ENCODE peak calls at places on chromosome 15, in eight cellular contexts. M, A, B, L, E, R, F and H are unnamed samples.

GRCh38 chr15:53872410-53872809 is 105.8 kb upstream of the UNC13C start:
- DNase-seq in B (no peak), R (no peak), M (no peak), A (no peak), F (no peak), E (no peak), L (no peak), H (no peak)

GRCh38 chr15:58545307-58546065 is 113.7 kb downstream of the LIPC start:
- DNase-seq in M (no peak), F (no peak), E (no peak), L (no peak), B (peak; percentile 52), R (peak; percentile 42), A (no peak), H (no peak)

GRCh38 chr15:38707802-38708671 is 143.4 kb upstream of the RASGRP1 start:
- DNase-seq in L (no peak), A (peak; percentile 72), M (no peak), B (peak; percentile 57), E (peak; percentile 45), R (peak; percentile 80), F (peak; percentile 60), H (peak; percentile 87)

GRCh38 chr15:31263751-31264533 is 62.7 kb upstream of the KLF13 start:
- DNase-seq in L (peak; percentile 89), R (no peak), B (peak; percentile 3), A (no peak), E (no peak), M (peak; percentile 90), F (peak; percentile 95), H (peak; percentile 10)

GRCh38 chr15:40790723-40791122 is 16.2 kb upstream of the ZFYVE19 start:
- DNase-seq in F (no peak), R (peak; percentile 45), A (no peak), E (no peak), B (peak; percentile 61), L (no peak), M (no peak), H (no peak)

GRCh38 chr15:47331796-47332480 is 385.4 kb upstream of the SEMA6D start:
- DNase-seq in L (no peak), R (peak; percentile 59), E (no peak), B (peak; percentile 82), F (peak; percentile 14), M (no peak), A (peak; percentile 62), H (no peak)

GRCh38 chr15:62392411-62392810 is 227.3 kb upstream of the C2CD4B start:
- DNase-seq in L (no peak), B (peak; percentile 18), F (peak; percentile 51), R (peak; percentile 35), E (no peak), A (peak; percentile 48), M (no peak), H (no peak)

GRCh38 chr15:31495281-31495680 is 168.6 kb downstream of the KLF13 start:
- DNase-seq in F (no peak), E (no peak), L (no peak), R (no peak), B (no peak), M (no peak), A (no peak), H (no peak)

GRCh38 chr15:88020806-88021205 is 235.7 kb downstream of the NTRK3 start:
- DNase-seq in E (no peak), M (no peak), R (no peak), L (no peak), F (no peak), B (no peak), A (no peak), H (no peak)

GRCh38 chr15:35737521-35737920 is 191.6 kb upstream of the DPH6 start:
- DNase-seq in M (no peak), B (peak; percentile 59), F (no peak), E (no peak), R (peak; percentile 22), L (no peak), A (no peak), H (no peak)

GRCh38 chr15:77548608-77549551 is 83.8 kb downstream of the LINGO1 start:
- DNase-seq in A (no peak), E (no peak), L (no peak), F (peak; percentile 68), M (peak; percentile 42), R (no peak), B (no peak), H (no peak)

GRCh38 chr15:77021088-77021481 is 26.2 kb downstream of the PSTPIP1 start:
- DNase-seq in M (no peak), L (no peak), F (peak; percentile 54), B (no peak), A (no peak), R (no peak), E (no peak), H (no peak)

GRCh38 chr15:54915382-54915781 is 281.4 kb downstream of the RSL24D1 start:
- DNase-seq in E (no peak), R (no peak), B (no peak), F (no peak), M (no peak), L (no peak), A (no peak), H (no peak)

GRCh38 chr15:25801586-25802284 is 61.4 kb downstream of the ATP10A start:
- DNase-seq in L (peak; percentile 64), M (no peak), A (no peak), F (no peak), E (no peak), B (no peak), R (no peak), H (no peak)

GRCh38 chr15:90465140-90465929 is 64.4 kb upstream of the CRTC3 start:
- DNase-seq in R (peak; percentile 74), F (no peak), B (peak; percentile 64), M (no peak), E (no peak), A (no peak), L (no peak), H (peak; percentile 88)

GRCh38 chr15:80619677-80620076 is 75.4 kb upstream of the ABHD17C start:
- DNase-seq in A (peak; percentile 27), B (peak; percentile 47), L (no peak), F (peak; percentile 19), E (no peak), M (no peak), R (peak; percentile 33), H (no peak)

GRCh38 chr15:65304393-65305143 is at the start of gene RNU5B-1:
- DNase-seq in M (peak; percentile 58), F (peak; percentile 100), A (peak; percentile 91), R (peak; percentile 96), L (no peak), E (peak; percentile 85), B (peak; percentile 97), H (peak; percentile 92)

GRCh38 chr15:99295840-99296239 is 44.6 kb downstream of the LRRC28 start:
- DNase-seq in M (no peak), B (no peak), R (no peak), A (no peak), E (no peak), F (no peak), L (no peak), H (no peak)

GRCh38 chr15:64897345-64897985 is 14.2 kb upstream of the ANKDD1A start:
- DNase-seq in M (no peak), A (peak; percentile 66), E (no peak), L (no peak), R (peak; percentile 79), F (no peak), B (peak; percentile 92), H (peak; percentile 76)

GRCh38 chr15:40103124-40103858 is 5.4 kb downstream of the BMF start:
- DNase-seq in R (peak; percentile 53), F (peak; percentile 96), A (peak; percentile 91), B (peak; percentile 40), M (peak; percentile 95), L (peak; percentile 93), E (no peak), H (peak; percentile 71)

GRCh38 chr15:51046799-51047449 is 47.8 kb downstream of the TNFAIP8L3 start:
- DNase-seq in F (no peak), R (peak; percentile 29), B (no peak), M (no peak), L (no peak), E (no peak), A (peak; percentile 49), H (peak; percentile 37)

GRCh38 chr15:73781038-73781925 is 28.1 kb upstream of the INSYN1 start:
- DNase-seq in A (no peak), M (no peak), F (peak; percentile 20), R (peak; percentile 62), E (no peak), L (no peak), B (peak; percentile 49), H (no peak)

GRCh38 chr15:46894644-46895043 is 822.7 kb upstream of the SEMA6D start:
- DNase-seq in A (no peak), F (no peak), R (no peak), M (no peak), L (no peak), B (no peak), E (no peak), H (no peak)

GRCh38 chr15:90907051-90907660 is 4.1 kb downstream of the MAN2A2 start:
- DNase-seq in R (no peak), M (no peak), L (no peak), A (no peak), E (no peak), F (no peak), B (no peak), H (no peak)

GRCh38 chr15:38461089-38461833 is 7.3 kb downstream of the FAM98B start:
- DNase-seq in L (no peak), F (no peak), M (no peak), A (no peak), E (no peak), R (peak; percentile 40), B (peak; percentile 20), H (peak; percentile 70)

GRCh38 chr15:58575045-58575786 is 143.4 kb downstream of the LIPC start:
- DNase-seq in L (no peak), E (no peak), M (no peak), R (no peak), B (no peak), F (no peak), A (no peak), H (no peak)